ENCODE peak calls at places on chromosome 13, in seven cellular contexts. F is neural progenitor cell, G is GM23338, K is OCI-LY7, O is HCT116, H is PC-3, Q is GM23248. P is an unnamed sample.

GRCh38 chr13:48576448-48576993 is 43.6 kb upstream of the RCBTB2 start:
- DNase-seq in F (no peak), G (no peak), K (no peak), O (no peak), H (no peak), Q (no peak), P (no peak)

GRCh38 chr13:93173656-93174055 is 53.0 kb upstream of the GPC6 start:
- DNase-seq in F (no peak), G (no peak), K (no peak), O (no peak), H (no peak), Q (peak), P (no peak)

GRCh38 chr13:60019119-60019993 is 144.4 kb downstream of the DIAPH3 start:
- DNase-seq in F (no peak), G (peak), K (peak), O (no peak), H (no peak), Q (no peak), P (no peak)

GRCh38 chr13:41212881-41213280 is 18.5 kb upstream of the KBTBD7 start:
- DNase-seq in F (no peak), G (no peak), K (no peak), O (no peak), H (no peak), Q (no peak), P (no peak)

GRCh38 chr13:79918620-79919019 is 422.3 kb downstream of the SPRY2 start:
- DNase-seq in F (peak), G (no peak), K (no peak), O (no peak), H (no peak), Q (no peak), P (no peak)

GRCh38 chr13:92807343-92807742 is 419.3 kb upstream of the GPC6 start:
- DNase-seq in F (no peak), G (no peak), K (no peak), O (no peak), H (no peak), Q (no peak), P (no peak)

GRCh38 chr13:59533561-59534337 is 630.0 kb downstream of the DIAPH3 start:
- DNase-seq in F (no peak), G (no peak), K (no peak), O (no peak), H (peak), Q (no peak), P (no peak)

GRCh38 chr13:31908696-31909386 is 122.7 kb upstream of the FRY start:
- DNase-seq in F (no peak), G (no peak), K (no peak), O (no peak), H (no peak), Q (peak), P (no peak)

GRCh38 chr13:73967397-73968165 is 166.6 kb downstream of the KLF12 start:
- DNase-seq in F (no peak), G (no peak), K (peak), O (no peak), H (no peak), Q (no peak), P (no peak)

GRCh38 chr13:91296011-91296410 is 51.5 kb upstream of the MIR17HG start:
- DNase-seq in F (no peak), G (no peak), K (no peak), O (no peak), H (no peak), Q (no peak), P (no peak)

GRCh38 chr13:97627566-97627965 is 193.6 kb downstream of the RAP2A start:
- DNase-seq in F (peak), G (peak), K (no peak), O (no peak), H (peak), Q (peak), P (peak)

GRCh38 chr13:64369121-64369520 is 2861.0 kb downstream of the PCDH9 start:
- DNase-seq in F (no peak), G (no peak), K (no peak), O (no peak), H (no peak), Q (peak), P (no peak)

GRCh38 chr13:110123041-110123809 is 183.7 kb downstream of the COL4A1 start:
- DNase-seq in F (no peak), G (no peak), K (no peak), O (no peak), H (no peak), Q (no peak), P (no peak)

GRCh38 chr13:111252449-111253124 is 67.9 kb upstream of the TEX29 start:
- DNase-seq in F (no peak), G (no peak), K (no peak), O (no peak), H (no peak), Q (peak), P (no peak)

GRCh38 chr13:111139452-111139851 is 24.3 kb downstream of the ARHGEF7 start:
- DNase-seq in F (no peak), G (no peak), K (no peak), O (no peak), H (no peak), Q (no peak), P (no peak)

GRCh38 chr13:41427700-41428099 is 29.6 kb upstream of the RGCC start:
- DNase-seq in F (no peak), G (no peak), K (no peak), O (no peak), H (no peak), Q (peak), P (no peak)

GRCh38 chr13:33945477-33945876 is 127.5 kb downstream of the RFC3 start:
- DNase-seq in F (no peak), G (no peak), K (no peak), O (no peak), H (no peak), Q (no peak), P (no peak)

GRCh38 chr13:61531383-61532065 is 115.9 kb upstream of the PCDH20 start:
- DNase-seq in F (no peak), G (no peak), K (no peak), O (no peak), H (peak), Q (no peak), P (no peak)

GRCh38 chr13:97945342-97945741 is 8.1 kb upstream of the IPO5 start:
- DNase-seq in F (no peak), G (no peak), K (no peak), O (no peak), H (no peak), Q (peak), P (no peak)

GRCh38 chr13:57437587-57437986 is 194.0 kb upstream of the PCDH17 start:
- DNase-seq in F (no peak), G (no peak), K (no peak), O (no peak), H (no peak), Q (no peak), P (peak)

GRCh38 chr13:30346159-30346788 is 38.9 kb upstream of the KATNAL1 start:
- DNase-seq in F (no peak), G (no peak), K (no peak), O (no peak), H (no peak), Q (no peak), P (no peak)

GRCh38 chr13:114115191-114115671 is 17.2 kb downstream of the RASA3 start:
- DNase-seq in F (no peak), G (no peak), K (no peak), O (no peak), H (peak), Q (peak), P (peak)

GRCh38 chr13:92682832-92683517 is 543.6 kb upstream of the GPC6 start:
- DNase-seq in F (no peak), G (no peak), K (no peak), O (no peak), H (no peak), Q (no peak), P (no peak)

GRCh38 chr13:35851238-35851814 is 279.9 kb downstream of the DCLK1 start:
- DNase-seq in F (no peak), G (no peak), K (no peak), O (no peak), H (no peak), Q (no peak), P (no peak)

GRCh38 chr13:39269411-39269810 is 231.2 kb downstream of the NHLRC3 start:
- DNase-seq in F (no peak), G (no peak), K (no peak), O (no peak), H (no peak), Q (no peak), P (no peak)

GRCh38 chr13:44197791-44198770 is 175.5 kb upstream of the SERP2 start:
- DNase-seq in F (no peak), G (no peak), K (no peak), O (no peak), H (peak), Q (no peak), P (no peak)

GRCh38 chr13:77000475-77000874 is 8.6 kb downstream of the CLN5 start:
- DNase-seq in F (no peak), G (no peak), K (no peak), O (no peak), H (peak), Q (peak), P (no peak)
- TF ChIP-seq EZH2phosphoT487 in F (no peak), G (no peak), K (no peak), O (no peak), H (no peak), Q (no peak), P (no peak)

DNA sequence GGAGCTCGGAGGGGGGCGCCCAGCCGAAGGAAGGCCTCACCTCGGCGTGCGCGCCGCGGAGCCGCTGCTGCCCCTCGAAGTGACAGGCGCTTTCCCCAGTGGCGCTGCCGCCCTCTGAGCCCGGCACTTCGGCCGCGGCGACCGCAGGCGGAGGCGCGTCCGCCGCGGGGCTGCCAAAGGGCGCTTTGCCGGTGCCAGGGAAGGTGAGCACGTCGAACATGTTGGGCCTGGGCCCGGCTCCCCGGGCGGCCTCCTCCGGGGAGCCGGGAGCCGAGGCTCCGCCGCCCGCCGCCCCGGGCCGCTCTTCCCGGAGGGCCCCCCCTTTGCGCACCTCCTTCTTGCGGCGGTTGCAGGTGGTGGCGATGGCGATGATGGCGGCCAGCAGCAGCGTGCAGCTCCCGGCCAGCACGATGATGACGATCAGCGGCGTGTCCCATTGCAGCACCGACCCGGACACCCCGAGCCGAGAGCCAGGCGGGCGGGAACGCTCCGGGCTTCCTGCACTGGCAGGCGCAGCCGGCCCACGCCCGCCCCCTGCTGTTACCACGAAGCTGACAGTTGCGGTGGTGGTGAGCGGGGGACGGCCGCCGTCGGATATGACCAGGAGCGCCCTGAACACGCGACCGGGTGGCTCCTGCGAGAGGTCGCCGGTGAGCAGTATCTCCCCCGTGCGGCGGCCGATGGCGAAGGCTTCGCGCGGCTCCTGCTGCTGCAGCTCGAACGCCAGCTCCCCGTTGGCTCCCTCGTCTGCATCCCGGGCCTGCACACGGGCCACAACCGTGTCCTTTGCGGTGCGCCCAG is 2.5 kb downstream of the PCDH8 start:
- DNase-seq in F (peak), G (peak), K (no peak), O (no peak), H (no peak), Q (peak), P (peak)
- TF ChIP-seq EZH2phosphoT487 in F (peak), G (no peak), K (no peak), O (no peak), H (no peak), Q (no peak), P (no peak)

DNA sequence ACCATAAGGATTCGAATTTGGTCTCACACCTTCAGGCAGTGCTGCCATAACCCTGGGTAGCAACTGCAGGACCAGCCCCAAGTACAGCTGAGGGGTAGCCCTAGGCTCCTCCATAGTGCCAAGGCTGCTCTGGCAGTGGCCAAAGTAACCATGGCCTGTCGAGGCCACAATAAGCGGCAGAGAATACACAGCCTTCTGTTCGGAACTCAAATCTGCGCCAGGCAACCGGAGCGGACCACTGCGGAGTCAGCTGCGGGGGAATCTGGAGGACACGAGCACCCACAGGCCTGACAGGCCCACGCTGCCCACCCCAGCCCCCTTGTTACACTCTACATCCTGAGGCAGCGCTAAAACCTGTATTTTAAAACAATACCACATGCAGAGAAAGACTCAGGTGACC is 48.7 kb downstream of the CCDC70 start:
- DNase-seq in F (no peak), G (no peak), K (no peak), O (no peak), H (no peak), Q (no peak), P (no peak)
- TF ChIP-seq EZH2phosphoT487 in F (no peak), G (no peak), K (no peak), O (no peak), H (no peak), Q (no peak), P (no peak)

DNA sequence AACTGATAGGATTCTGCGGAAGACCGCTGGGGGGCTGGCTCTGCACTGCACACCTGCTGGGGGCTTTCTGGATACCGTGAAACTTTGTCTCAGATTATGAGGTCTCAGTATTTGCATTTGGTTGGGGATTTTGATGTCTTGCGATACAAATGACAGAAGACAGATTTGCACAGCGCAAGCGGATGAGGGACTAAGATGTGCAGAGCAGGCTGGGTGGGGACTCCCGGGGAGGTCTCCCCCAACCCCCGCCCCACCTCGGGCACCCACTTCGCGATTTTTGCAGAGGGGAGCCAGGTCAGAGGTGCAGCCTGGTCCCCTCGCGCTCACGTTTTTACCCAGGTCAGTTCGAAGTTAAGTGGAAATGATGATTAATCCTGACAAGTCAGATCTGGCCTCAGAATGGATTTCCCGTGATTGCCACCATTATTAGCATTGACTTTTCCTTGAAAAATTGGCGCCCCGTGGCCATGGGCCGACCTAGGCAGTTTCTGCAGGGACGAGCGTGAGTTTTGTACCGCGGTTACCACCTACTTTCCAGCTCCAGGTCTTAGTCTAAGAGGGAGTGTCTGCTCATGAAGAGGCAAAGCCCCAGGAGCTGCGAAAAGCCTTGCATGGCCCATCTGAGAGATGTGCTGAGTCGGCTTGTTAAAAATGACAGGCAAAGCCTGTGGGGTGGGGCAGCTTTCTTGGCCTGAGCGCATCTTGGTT is 1.3 kb upstream of the GJB2 start:
- DNase-seq in F (peak), G (peak), K (no peak), O (no peak), H (no peak), Q (peak), P (no peak)
- TF ChIP-seq EZH2phosphoT487 in F (no peak), G (no peak), K (no peak), O (no peak), H (no peak), Q (peak), P (peak)

GRCh38 chr13:99311137-99311536 is 3.9 kb upstream of the GPR183 start:
- DNase-seq in F (no peak), G (peak), K (no peak), O (no peak), H (no peak), Q (peak), P (no peak)
- TF ChIP-seq EZH2phosphoT487 in F (no peak), G (no peak), K (no peak), O (no peak), H (no peak), Q (no peak), P (no peak)

GRCh38 chr13:70333752-70334151 is 225.5 kb upstream of the KLHL1 start:
- DNase-seq in F (no peak), G (no peak), K (no peak), O (no peak), H (no peak), Q (no peak), P (no peak)

GRCh38 chr13:70338608-70339007 is 230.4 kb upstream of the KLHL1 start:
- DNase-seq in F (no peak), G (no peak), K (no peak), O (no peak), H (no peak), Q (no peak), P (no peak)

GRCh38 chr13:70339738-70340137 is 231.5 kb upstream of the KLHL1 start:
- DNase-seq in F (peak), G (peak), K (peak), O (peak), H (peak), Q (peak), P (peak)
- TF ChIP-seq EZH2phosphoT487 in F (no peak), G (no peak), K (no peak), O (no peak), H (no peak), Q (no peak), P (no peak)

GRCh38 chr13:50909605-50910482 is at the start of gene RNASEH2B:
- DNase-seq in F (peak), G (peak), K (peak), O (peak), H (peak), Q (peak), P (peak)

GRCh38 chr13:50912851-50913250 is 3.3 kb downstream of the RNASEH2B start:
- DNase-seq in F (no peak), G (no peak), K (no peak), O (no peak), H (no peak), Q (no peak), P (no peak)

GRCh38 chr13:50910483-50910805 is 853 bp downstream of the RNASEH2B start:
- DNase-seq in F (peak), G (peak), K (peak), O (peak), H (peak), Q (peak), P (no peak)

GRCh38 chr13:50911937-50912624 is 2.5 kb downstream of the RNASEH2B start:
- DNase-seq in F (peak), G (peak), K (peak), O (peak), H (peak), Q (peak), P (peak)

DNA sequence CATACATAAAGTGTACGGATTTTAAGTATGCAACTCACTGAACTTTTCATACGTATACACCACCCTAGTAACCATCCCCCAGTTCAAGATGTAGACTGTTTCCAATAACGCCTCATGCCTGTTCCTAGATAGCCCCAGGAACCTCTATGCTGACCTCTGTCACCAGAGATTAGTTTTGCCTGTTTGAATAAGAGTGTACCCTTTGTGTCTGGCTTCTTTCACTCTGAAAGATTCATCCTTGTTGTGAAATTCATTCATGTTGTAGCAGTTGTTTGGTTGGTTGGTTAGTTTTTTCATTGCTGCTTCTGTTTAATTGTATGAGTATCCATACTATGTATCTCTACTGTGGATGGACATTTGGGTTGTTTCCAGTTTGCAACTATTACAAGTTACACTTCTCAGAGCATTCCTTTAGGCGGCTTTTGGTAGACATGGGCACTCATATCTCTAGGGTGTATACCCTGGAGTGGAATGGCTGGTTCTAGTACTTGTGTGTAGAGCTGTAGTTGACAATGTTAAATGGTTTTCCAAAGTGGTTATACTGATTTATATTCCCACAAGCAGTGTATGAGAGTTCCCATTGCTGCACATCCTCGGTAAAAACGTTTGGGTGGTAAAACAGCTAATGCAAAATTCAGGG is 1.6 kb downstream of the RNASEH2B start:
- DNase-seq in F (peak), G (no peak), K (peak), O (no peak), H (peak), Q (peak), P (no peak)
- TF ChIP-seq EZH2phosphoT487 in F (no peak), G (no peak), K (no peak), O (no peak), H (no peak), Q (no peak), P (no peak)

DNA sequence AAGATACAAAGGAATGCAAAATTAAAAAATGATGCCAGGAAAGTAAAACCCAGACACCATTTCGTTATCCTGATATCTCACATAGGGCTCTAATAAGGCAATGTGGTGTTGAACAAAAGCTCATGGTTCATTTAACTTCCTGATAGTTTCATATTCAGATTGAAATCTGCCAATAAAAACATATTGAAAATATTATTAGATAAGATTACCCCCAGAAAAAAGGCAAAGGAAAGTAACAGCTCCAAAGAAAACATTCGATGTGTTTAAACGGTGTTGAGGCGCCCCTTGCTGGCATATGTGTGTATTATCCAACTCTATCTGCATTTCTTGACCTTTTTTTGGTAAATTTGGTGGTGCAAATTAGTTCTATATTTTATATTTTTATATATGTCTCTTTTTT is 75.9 kb downstream of the ESD start:
- DNase-seq in F (peak), G (peak), K (peak), O (peak), H (peak), Q (peak), P (peak)
- TF ChIP-seq EZH2phosphoT487 in F (no peak), G (no peak), K (no peak), O (no peak), H (no peak), Q (no peak), P (no peak)

GRCh38 chr13:27219611-27220010 is 31.7 kb upstream of the RPL21 start:
- DNase-seq in F (no peak), G (no peak), K (no peak), O (no peak), H (no peak), Q (no peak), P (no peak)
- TF ChIP-seq EZH2phosphoT487 in F (no peak), G (no peak), K (no peak), O (no peak), H (no peak), Q (no peak), P (no peak)